ENCODE peak calls at places on chromosome 22, in five cellular contexts. H is A549, P is transverse colon, I is ovary, M is esophagus squamous epithelium. B is an unnamed sample.
A peak's percentile ranks its signal among the peaks of the same experiment; 100 is the strongest.

GRCh38 chr22:37173709-37174108 is 14.3 kb downstream of the C1QTNF6 start:
- DNase-seq in I (peak; percentile 9), P (no peak), H (no peak), M (no peak), B (peak; percentile 79)

GRCh38 chr22:44797181-44797720 is 44.9 kb downstream of the ARHGAP8 start:
- DNase-seq in I (no peak), M (no peak), H (no peak), P (no peak), B (no peak)

GRCh38 chr22:44622147-44622427 is 79.9 kb upstream of the PRR5 start:
- DNase-seq in I (no peak), H (peak; percentile 27), P (no peak), M (no peak), B (no peak)

GRCh38 chr22:44387486-44387885 is 74.7 kb upstream of the SHISAL1 start:
- DNase-seq in M (no peak), P (no peak), H (no peak), I (no peak), B (peak; percentile 57)

GRCh38 chr22:19802001-19802880 is 41.7 kb downstream of the TBX1 start:
- DNase-seq in I (peak; percentile 15), P (no peak), H (no peak), M (no peak), B (no peak)

GRCh38 chr22:33542153-33542552 is 378.1 kb downstream of the LARGE1 start:
- DNase-seq in H (no peak), M (no peak), I (no peak), P (no peak), B (no peak)

GRCh38 chr22:45164217-45165123 is 745 bp downstream of the NUP50 start:
- DNase-seq in M (no peak), I (peak; percentile 63), P (peak; percentile 32), H (no peak), B (peak; percentile 75)

GRCh38 chr22:45381348-45381747 is 32.1 kb downstream of the SMC1B start:
- DNase-seq in P (no peak), I (no peak), H (no peak), M (no peak), B (no peak)

GRCh38 chr22:20952544-20953341 is 14.3 kb upstream of the AIFM3 start:
- DNase-seq in H (no peak), I (no peak), P (peak; percentile 77), M (no peak), B (no peak)

GRCh38 chr22:29031236-29031982 is 30.2 kb downstream of the C22orf31 start:
- DNase-seq in M (no peak), I (peak; percentile 59), P (peak; percentile 40), H (peak; percentile 91), B (peak; percentile 87)

GRCh38 chr22:41302016-41302767 is 867 bp downstream of the ZC3H7B start:
- DNase-seq in H (no peak), M (no peak), I (peak; percentile 58), P (no peak), B (no peak)

GRCh38 chr22:20957118-20957690 is 9.9 kb upstream of the AIFM3 start:
- DNase-seq in I (no peak), H (peak; percentile 53), M (no peak), P (peak; percentile 44), B (no peak)

GRCh38 chr22:49959782-49960158 is 802 bp upstream of the PIM3 start:
- DNase-seq in I (peak; percentile 74), M (no peak), H (peak; percentile 39), P (peak; percentile 73), B (peak; percentile 81)

GRCh38 chr22:17945851-17946690 is 78.3 kb downstream of the MICAL3 start:
- DNase-seq in I (no peak), H (no peak), P (no peak), M (no peak), B (peak; percentile 54)

GRCh38 chr22:36587289-36588154 is 58.6 kb upstream of the EIF3D start:
- DNase-seq in H (no peak), P (no peak), M (no peak), I (no peak), B (no peak)

DNA sequence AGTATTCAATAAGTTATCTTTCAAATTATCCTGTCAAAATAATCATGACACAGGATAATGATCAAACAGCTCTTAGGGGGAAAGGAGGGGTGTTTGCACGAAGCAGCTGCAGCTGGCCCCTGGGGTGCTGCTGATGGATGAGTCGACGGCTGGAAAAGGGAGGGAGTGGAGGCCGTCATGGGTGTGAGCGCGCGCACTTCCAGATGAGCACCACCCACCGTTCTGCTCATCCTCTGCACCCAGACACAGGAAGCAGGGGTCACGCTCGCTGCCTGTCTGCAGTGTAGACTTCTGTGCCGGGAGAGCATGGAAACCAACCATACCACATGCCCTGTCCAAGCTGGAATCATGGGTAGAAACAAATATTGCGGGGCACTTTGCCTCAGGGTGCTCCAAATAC is 802.2 kb downstream of the TBC1D22A start:
- DNase-seq in M (no peak), P (no peak), H (no peak), I (no peak), B (no peak)
- H3K9me3 ChIP-seq in M (no peaks in the 10 kb centered on the region), P (no peaks in the 10 kb centered on the region), H (no peaks in the 10 kb centered on the region), I (no peaks in the 10 kb centered on the region), B (no peaks in the 10 kb centered on the region)

DNA sequence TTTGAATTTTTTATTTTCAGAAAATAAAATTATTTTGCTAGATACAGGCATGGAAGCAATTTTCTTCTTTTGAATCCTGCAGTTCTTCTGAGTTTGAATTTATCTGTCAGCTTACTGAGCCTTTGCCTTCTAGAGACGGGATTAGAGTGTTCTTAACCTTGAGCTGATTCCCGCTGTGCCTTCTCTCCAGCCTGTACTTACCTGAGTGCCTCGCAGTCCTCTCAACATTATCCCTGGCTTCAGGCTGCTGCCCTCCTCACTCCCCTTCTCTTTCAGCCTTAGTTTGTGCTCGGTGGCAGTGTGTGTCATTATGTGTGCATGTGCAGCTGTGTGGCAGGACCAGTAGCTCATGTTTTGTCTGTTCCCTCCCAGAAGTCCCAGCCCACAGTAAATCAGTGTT is 24.3 kb downstream of the OSBP2 start:
- DNase-seq in P (no peak), H (no peak), M (no peak), I (no peak), B (no peak)
- TF ChIP-seq POLR2A in P (no peak), H (no peak), M (no peak), I (no peak), B (no peak)

GRCh38 chr22:43180670-43181069 is 6.3 kb downstream of the TTLL12 start:
- DNase-seq in M (no peak), I (no peak), H (no peak), P (no peak), B (no peak)
- TF ChIP-seq CTCF in M (no peak), I (no peak), H (no peak), P (no peak), B (no peak)

GRCh38 chr22:47409501-47410275 is 647.2 kb downstream of the TBC1D22A start:
- DNase-seq in P (no peak), M (no peak), H (no peak), I (no peak), B (no peak)
- H3K9me3 ChIP-seq in P (no peaks in the 10 kb centered on the region), M (no peaks in the 10 kb centered on the region), H (no peaks in the 10 kb centered on the region), I (no peaks in the 10 kb centered on the region), B (no peaks in the 10 kb centered on the region)

DNA sequence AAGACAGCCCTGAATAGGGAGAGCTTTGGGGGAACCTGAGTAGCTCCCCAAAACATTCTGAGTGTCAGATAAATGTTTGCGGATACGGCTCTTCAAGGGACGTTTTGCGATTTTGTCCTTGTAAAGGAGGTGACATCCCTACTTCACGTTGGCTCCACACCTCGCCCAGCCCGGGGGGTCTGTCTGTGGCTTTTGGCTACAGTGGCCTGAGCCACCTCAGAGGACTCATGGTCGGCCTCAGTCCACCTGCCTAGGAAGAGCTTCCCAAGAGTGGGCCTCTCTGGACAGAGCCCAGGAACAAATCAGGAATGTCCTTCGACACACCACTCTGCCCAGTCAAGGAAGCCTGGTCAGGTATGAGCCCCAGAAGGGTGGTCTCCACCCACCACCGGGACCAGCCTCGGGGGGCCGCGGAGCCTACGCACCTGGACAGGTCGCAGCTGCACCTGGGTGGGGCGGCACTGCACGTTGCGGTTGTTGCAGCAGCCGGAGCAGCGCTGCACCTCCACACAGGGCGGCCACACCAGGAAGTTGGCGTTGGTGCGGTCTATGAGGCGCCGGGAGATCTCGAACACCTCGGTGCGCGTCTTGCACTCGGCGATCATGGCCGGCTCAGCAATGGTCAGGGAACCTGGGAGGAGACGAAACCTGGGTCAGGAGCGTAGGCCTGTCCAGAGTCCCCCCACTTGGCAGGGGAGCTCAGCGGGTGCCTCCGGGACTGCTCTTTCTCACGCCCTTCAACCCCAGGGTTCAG is 13.4 kb downstream of the PDGFB start:
- DNase-seq in M (no peak), I (no peak), P (no peak), H (no peak), B (no peak)
- TF ChIP-seq POLR2A in M (no peak), I (no peak), P (no peak), H (no peak), B (no peak)

DNA sequence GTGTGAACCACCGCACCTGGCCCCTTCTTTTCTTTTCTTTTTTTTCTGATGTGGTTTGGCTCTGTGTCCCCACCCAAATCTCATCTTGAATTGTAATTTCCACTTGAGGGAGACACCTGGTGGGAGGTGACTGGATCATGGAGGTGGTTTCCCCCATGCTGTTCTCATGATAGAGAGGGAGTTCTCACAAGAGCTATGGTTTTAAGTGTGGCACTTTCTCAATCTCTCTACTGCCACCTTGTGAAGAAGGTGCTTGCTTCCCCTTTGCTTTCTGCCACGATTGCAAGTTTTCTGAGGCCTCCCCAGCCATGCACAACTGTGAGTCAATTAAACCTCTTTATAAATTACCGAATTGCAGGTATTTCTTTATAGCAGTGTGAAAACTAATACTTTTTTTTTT is 4.9 kb upstream of the TCN2 start:
- DNase-seq in P (no peak), M (no peak), I (no peak), H (peak; percentile 62), B (no peak)
- TF ChIP-seq CTCF in P (peak; percentile 43), M (no peak), I (no peak), H (peak; percentile 41), B (no peak)

GRCh38 chr22:48307941-48308340 is 1519.7 kb downstream of the BRD1 start:
- DNase-seq in P (no peak), I (no peak), H (no peak), M (no peak), B (no peak)

GRCh38 chr22:48306785-48307570 is 1520.7 kb downstream of the BRD1 start:
- DNase-seq in H (no peak), I (no peak), P (no peak), M (no peak), B (no peak)

GRCh38 chr22:48305726-48306235 is 1521.9 kb downstream of the BRD1 start:
- DNase-seq in M (no peak), P (no peak), I (no peak), H (no peak), B (no peak)

GRCh38 chr22:48309115-48309705 is 1518.5 kb downstream of the BRD1 start:
- DNase-seq in H (no peak), M (no peak), P (no peak), I (no peak), B (no peak)

DNA sequence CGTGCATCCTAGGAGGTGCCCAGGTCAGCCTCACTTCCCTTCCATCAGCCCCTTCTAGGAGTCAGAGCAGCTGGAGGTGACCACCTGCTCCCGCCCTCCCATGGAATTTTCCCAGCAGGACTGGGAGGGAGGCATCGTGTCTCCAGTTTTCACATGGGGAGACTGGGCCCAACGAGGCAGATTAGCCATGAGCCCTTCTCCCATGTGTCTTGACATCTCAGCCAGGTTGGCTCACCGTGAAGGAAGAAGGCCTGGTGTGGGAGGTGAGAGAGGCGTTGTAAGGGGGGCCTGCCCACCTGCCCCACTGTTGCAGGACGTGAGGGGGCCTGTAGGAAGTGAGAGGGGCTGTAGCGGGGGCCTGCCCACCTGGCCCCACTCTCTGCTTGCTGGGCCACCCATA is 1521.4 kb downstream of the BRD1 start:
- DNase-seq in P (no peak), H (no peak), I (no peak), M (no peak), B (no peak)
- H3K9me3 ChIP-seq in P (no peaks in the 10 kb centered on the region), H (no peaks in the 10 kb centered on the region), I (no peaks in the 10 kb centered on the region), M (no peaks in the 10 kb centered on the region), B (no peaks in the 10 kb centered on the region)